ENCODE peak calls at places on chromosome 11, in four cellular contexts. J is WTC11, X is H1, P is K562. V is an unnamed sample.
A peak's percentile ranks its signal among the peaks of the same experiment; 100 is the strongest.

GRCh38 chr11:75768909-75769771 is 562 bp downstream of the DGAT2 start:
- DNase-seq in X (no peak), P (no peak), J (peak; percentile 32), V (peak; percentile 25)

GRCh38 chr11:1863352-1864215 is 10.7 kb downstream of the LSP1 start:
- DNase-seq in J (peak; percentile 40), P (peak; percentile 33), X (no peak), V (peak; percentile 86)

GRCh38 chr11:102120006-102120405 is 9.8 kb downstream of the YAP1 start:
- DNase-seq in X (no peak), P (no peak), J (no peak), V (no peak)

GRCh38 chr11:57900315-57900714 is 123.4 kb upstream of the OR9Q1 start:
- DNase-seq in P (no peak), X (no peak), J (no peak), V (no peak)

GRCh38 chr11:78224906-78225420 is 36.2 kb downstream of the USP35 start:
- DNase-seq in P (no peak), J (no peak), X (no peak), V (no peak)

GRCh38 chr11:102900346-102900745 is 25.6 kb upstream of the MMP12 start:
- DNase-seq in J (no peak), P (no peak), X (no peak), V (no peak)

GRCh38 chr11:85827768-85828639 is 17.1 kb upstream of the SYTL2 start:
- DNase-seq in X (no peak), P (no peak), J (no peak), V (no peak)

GRCh38 chr11:119015054-119015611 is 3.0 kb downstream of the RPS25 start:
- DNase-seq in X (no peak), J (no peak), P (peak; percentile 41), V (no peak)

GRCh38 chr11:20049231-20049630 is 111.0 kb downstream of the DBX1 start:
- DNase-seq in X (no peak), J (no peak), P (no peak), V (no peak)

GRCh38 chr11:116454020-116454645 is 318.7 kb downstream of the BUD13 start:
- DNase-seq in P (peak; percentile 55), J (peak; percentile 76), X (no peak), V (peak; percentile 37)

GRCh38 chr11:116686891-116687290 is 85.9 kb downstream of the BUD13 start:
- DNase-seq in P (no peak), J (no peak), X (no peak), V (no peak)

GRCh38 chr11:120564573-120565301 is 53.2 kb downstream of the GRIK4 start:
- DNase-seq in P (peak; percentile 5), X (no peak), J (peak; percentile 38), V (peak; percentile 68)

GRCh38 chr11:110409174-110409573 is 20.6 kb upstream of the FDX1 start:
- DNase-seq in P (no peak), X (no peak), J (no peak), V (no peak)

GRCh38 chr11:21401496-21401895 is 732.1 kb downstream of the NELL1 start:
- DNase-seq in X (no peak), J (no peak), P (no peak), V (no peak)

GRCh38 chr11:59000007-59000406 is 60.7 kb downstream of the GLYATL1 start:
- DNase-seq in X (no peak), P (no peak), J (no peak), V (no peak)

GRCh38 chr11:72637198-72637597 is 37.0 kb downstream of the PDE2A start:
- DNase-seq in X (no peak), P (no peak), J (no peak), V (no peak)

GRCh38 chr11:36186340-36186739 is 102.9 kb downstream of the COMMD9 start:
- DNase-seq in P (no peak), X (no peak), J (no peak), V (no peak)

GRCh38 chr11:130585545-130585944 is 137.1 kb downstream of the ADAMTS15 start:
- DNase-seq in J (no peak), X (no peak), P (no peak), V (no peak)

GRCh38 chr11:6498121-6498520 is 1.0 kb downstream of the DNHD1 start:
- DNase-seq in P (no peak), X (no peak), J (no peak), V (no peak)

GRCh38 chr11:87338046-87338639 is 300.4 kb downstream of the TMEM135 start:
- DNase-seq in J (no peak), X (no peak), P (no peak), V (no peak)

GRCh38 chr11:72038491-72038890 is 39.8 kb downstream of the IL18BP start:
- DNase-seq in P (no peak), X (no peak), J (no peak), V (peak; percentile 52)

GRCh38 chr11:31956310-31956709 is 134.6 kb upstream of the RCN1 start:
- DNase-seq in J (no peak), X (no peak), P (no peak), V (no peak)

DNA sequence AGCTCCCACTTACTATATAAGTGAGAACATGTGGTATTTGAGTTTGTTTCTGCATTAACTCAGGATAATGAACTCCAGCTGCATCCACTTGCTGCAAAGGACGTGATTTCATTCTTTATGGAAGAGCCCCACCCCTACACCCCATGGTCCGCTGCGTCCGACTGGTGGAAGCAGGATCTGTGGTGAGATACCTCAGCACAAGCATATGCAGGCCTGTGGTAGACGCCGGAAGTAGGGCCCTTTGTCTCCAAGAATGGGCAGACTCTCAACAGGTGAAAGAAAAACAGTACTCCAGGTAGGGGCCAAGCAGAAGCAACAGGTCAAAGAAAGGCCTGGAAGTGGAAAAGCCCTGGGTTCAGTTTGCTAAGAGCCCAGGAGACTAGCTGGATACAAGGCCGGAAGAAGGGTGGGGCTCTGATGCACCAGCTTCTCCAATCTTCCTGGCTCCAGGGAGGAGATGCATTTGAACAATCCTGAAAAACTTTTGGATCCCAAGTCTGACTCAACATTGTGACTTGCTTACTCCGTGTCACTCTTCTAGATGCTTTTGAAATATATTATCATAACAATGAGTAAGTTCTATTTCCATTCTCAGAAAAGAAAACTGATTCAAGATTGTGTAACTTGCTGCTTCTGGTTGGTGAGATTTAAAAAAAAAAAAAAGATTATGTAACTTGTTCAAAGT is 30.4 kb downstream of the NEAT1 start:
- DNase-seq in P (no peak), X (no peak), J (no peak), V (peak; percentile 84)
- TF ChIP-seq TEAD4 in P (no peak), X (no peak), J (no peak), V (no peak)

DNA sequence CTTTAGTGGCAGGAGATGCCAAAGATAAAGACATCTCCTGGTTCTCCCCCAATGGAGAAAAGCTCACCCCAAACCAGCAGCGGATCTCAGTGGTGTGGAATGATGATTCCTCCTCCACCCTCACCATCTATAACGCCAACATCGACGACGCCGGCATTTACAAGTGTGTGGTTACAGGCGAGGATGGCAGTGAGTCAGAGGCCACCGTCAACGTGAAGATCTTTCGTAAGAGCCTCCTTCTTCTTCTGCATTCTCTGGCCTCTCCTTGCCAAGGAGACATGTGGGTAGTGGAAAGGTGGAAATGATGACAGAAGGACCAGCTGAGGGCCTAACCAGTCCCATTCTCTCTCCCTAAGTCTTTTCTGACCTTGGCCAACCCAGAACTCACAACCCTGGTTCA is 110.1 kb upstream of the TTC12 start:
- DNase-seq in P (no peak), J (no peak), X (no peak), V (no peak)
- TF ChIP-seq TEAD4 in P (no peak), J (no peak), X (no peak), V (no peak)

DNA sequence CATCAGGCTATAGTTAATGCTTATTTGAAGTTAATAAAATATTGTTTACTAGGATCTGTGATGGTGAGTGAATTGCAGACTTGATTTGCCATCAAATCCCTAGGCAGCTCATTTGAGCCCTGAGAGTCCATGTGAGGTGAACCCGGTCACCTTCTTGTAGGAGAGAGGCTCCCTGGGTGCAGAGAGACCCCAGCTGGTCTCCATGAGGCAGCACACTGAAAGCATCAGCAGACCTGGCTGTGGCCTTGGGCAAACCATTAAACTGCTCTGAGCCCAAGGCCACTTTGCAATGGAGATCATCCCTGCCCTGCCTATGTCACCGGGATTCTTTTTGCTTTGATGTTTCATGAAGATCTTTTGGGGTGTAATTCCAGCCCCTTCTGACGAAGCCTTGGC is 125.2 kb downstream of the MICAL2 start:
- DNase-seq in P (peak; percentile 62), X (no peak), J (no peak), V (no peak)
- TF ChIP-seq TEAD4 in P (no peak), X (no peak), J (no peak), V (no peak)

GRCh38 chr11:46369458-46370152 is 11.9 kb upstream of the MDK start:
- DNase-seq in X (no peak), P (peak; percentile 80), J (peak; percentile 82), V (peak; percentile 91)
- TF ChIP-seq TEAD4 in X (peak; percentile 84), P (no peak), J (no peak), V (no peak)

DNA sequence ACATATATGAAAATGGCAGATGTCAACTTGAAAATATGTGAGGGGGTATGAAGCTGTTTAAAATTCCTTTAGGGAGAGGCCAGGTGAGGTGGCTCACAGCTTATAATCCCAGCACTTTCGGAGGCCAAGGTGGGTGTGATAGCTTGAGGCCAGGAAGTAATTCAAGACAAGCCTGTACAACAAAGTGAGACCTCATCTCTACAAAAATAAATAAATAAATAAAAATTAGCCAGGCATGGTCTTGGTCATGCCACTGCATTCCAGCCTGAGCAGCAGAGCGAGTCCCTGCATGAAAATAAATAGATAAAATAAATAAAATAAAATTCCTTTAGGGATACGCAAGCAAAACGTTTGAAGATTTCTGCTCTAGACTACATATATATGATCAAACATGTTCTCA is 38.1 kb upstream of the FAM181B start:
- DNase-seq in X (no peak), P (no peak), J (no peak), V (no peak)
- TF ChIP-seq TEAD4 in X (no peak), P (no peak), J (no peak), V (no peak)

DNA sequence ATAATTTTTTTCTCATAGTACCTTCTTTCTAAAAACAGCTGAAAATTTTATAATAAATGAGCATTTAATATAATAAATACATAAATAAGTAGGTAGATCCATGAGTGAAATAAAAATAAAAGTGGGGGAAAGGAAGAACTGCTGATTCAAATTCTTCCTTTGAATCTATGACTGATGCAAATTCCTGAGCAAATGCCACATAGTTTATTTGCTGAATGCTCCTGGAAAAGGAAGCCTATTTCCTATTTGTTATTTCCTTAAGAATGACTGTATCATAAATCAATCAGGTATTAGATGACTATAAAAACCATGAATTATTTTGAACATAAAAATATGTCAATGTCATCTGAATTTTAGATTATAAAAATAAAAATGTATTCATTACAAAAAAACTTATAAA is 16.6 kb downstream of the BTBD10 start:
- DNase-seq in P (no peak), J (no peak), X (no peak), V (no peak)
- TF ChIP-seq TEAD4 in P (no peak), J (no peak), X (no peak), V (no peak)

GRCh38 chr11:129190087-129190486 is 2.0 kb downstream of the ARHGAP32 start:
- DNase-seq in J (no peak), P (no peak), X (no peak), V (peak; percentile 26)
- TF ChIP-seq TEAD4 in J (no peak), P (no peak), X (no peak), V (no peak)

GRCh38 chr11:68282141-68282860 is 10.5 kb upstream of the C11orf24 start:
- DNase-seq in P (peak; percentile 49), J (no peak), X (no peak), V (no peak)
- TF ChIP-seq TEAD4 in P (no peak), J (no peak), X (no peak), V (no peak)

DNA sequence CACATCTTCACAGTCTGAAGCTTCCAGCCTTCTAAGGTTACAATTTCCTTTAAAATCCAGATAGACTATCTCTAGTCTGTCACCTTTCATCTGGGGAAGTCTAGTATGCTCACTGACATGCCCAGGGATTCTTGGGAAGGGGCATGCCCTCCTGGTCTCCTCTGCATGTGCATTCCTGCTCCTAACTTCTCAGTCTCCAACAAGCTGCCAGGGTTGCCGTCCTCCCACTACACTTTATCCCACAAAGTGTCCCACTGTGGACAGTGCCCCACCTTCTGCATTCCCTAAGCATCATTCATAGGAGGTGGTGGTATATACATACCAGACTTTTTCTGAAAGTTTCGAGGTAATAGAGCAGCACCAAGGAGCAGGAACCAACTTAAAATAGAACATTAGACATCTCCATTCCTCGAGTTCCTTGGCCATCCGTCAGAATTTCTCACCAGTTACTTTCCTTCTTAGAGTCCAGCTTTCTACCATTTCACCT is 28.7 kb downstream of the EIF3F start:
- DNase-seq in J (no peak), X (no peak), P (no peak), V (no peak)
- TF ChIP-seq TEAD4 in J (no peak), X (no peak), P (no peak), V (peak; percentile 15)